ENCODE peak calls at places on chromosomes 4 and X, in five cellular contexts. T is CD4-positive, alpha-beta memory T cell; N is nucleus accumbens; B is substantia nigra; D is stimulated activated CD8-positive, alpha-beta memory T cell treated with anti-CD3 and anti-CD28 coated beads, Interleukin-7, amount 100 ng/mL, for 1 hour. Z is an unnamed sample.

GRCh38 chr4:48509543-48509942 is 19.5 kb downstream of the ZAR1 start:
- DNase-seq in T (no peak), D (no peak), B (no peak), N (no peak), Z (no peak)

GRCh38 chrX:108590496-108590895 is 145.9 kb downstream of the IRS4 start:
- DNase-seq in D (no peak), T (no peak), B (no peak), N (no peak), Z (no peak)

GRCh38 chr4:152815078-152815477 is 35.3 kb downstream of the ARFIP1 start:
- DNase-seq in B (no peak), N (no peak), T (no peak), D (no peak), Z (no peak)

GRCh38 chr4:89995006-89995405 is 100.4 kb downstream of the MMRN1 start:
- DNase-seq in B (no peak), N (no peak), D (no peak), T (no peak), Z (no peak)

GRCh38 chr4:48184891-48185290 is 50.8 kb upstream of the TXK start:
- DNase-seq in B (no peak), D (no peak), T (no peak), N (no peak), Z (no peak)

GRCh38 chrX:49840679-49841078 is 11.6 kb downstream of the PAGE4 start:
- DNase-seq in D (no peak), T (peak; percentile 19), N (peak; percentile 35), B (peak; percentile 14), Z (no peak)

GRCh38 chrX:1529328-1529727 is 7.7 kb downstream of the P2RY8 start:
- DNase-seq in D (no peak), T (no peak), B (no peak), N (no peak), Z (no peak)

GRCh38 chr4:76342803-76343202 is 36.3 kb downstream of the STBD1 start:
- DNase-seq in N (no peak), D (no peak), B (no peak), T (no peak), Z (no peak)

GRCh38 chr4:176945314-176945713 is 152.6 kb upstream of the VEGFC start:
- DNase-seq in B (no peak), D (no peak), N (no peak), T (no peak), Z (no peak)

GRCh38 chr4:56276547-56276946 is 110.7 kb downstream of the AASDH start:
- DNase-seq in T (no peak), D (no peak), B (no peak), N (no peak), Z (no peak)

GRCh38 chr4:3491681-3492405 is 28.7 kb downstream of the DOK7 start:
- DNase-seq in T (no peak), D (no peak), N (no peak), B (no peak), Z (no peak)